ENCODE peak calls at places on chromosome 13, in nine cellular contexts. H is T-cell; W is activated CD4-positive, CD25-positive, alpha-beta regulatory T cell treated with anti-CD3 and anti-CD28 coated beads, Interleukin-2, amount 50 U/mL, for 16 hours; Z is EL; Q is HT-29; A is fibroblast of mammary gland; K is effector memory CD4-positive, alpha-beta T cell; G is GM12865; Y is NCI-H345. P is an unnamed sample.

GRCh38 chr13:76879211-76879875 is 6.9 kb downstream of the KCTD12 start:
- DNase-seq in H (peak; percentile 34), Z (peak; percentile 77), Y (no peak), Q (peak; percentile 66), A (peak; percentile 86), G (peak; percentile 81), K (peak; percentile 20), W (peak; percentile 10), P (peak; percentile 69)

GRCh38 chr13:60331249-60332012 is 65.6 kb upstream of the TDRD3 start:
- DNase-seq in W (no peak), H (no peak), Y (no peak), Z (no peak), Q (no peak), K (no peak), A (no peak), G (no peak), P (no peak)

GRCh38 chr13:40776681-40777165 is 5.7 kb upstream of the MRPS31 start:
- DNase-seq in Z (peak; percentile 79), A (peak; percentile 27), Y (no peak), K (peak; percentile 66), H (peak; percentile 53), W (peak; percentile 50), G (peak; percentile 79), Q (no peak), P (peak; percentile 60)

GRCh38 chr13:55777612-55778011 is 1363.1 kb upstream of the PRR20A start:
- DNase-seq in H (no peak), A (no peak), K (no peak), G (no peak), W (no peak), Q (no peak), Z (no peak), Y (no peak), P (no peak)

GRCh38 chr13:61486496-61486895 is 70.8 kb upstream of the PCDH20 start:
- DNase-seq in A (no peak), Y (no peak), G (no peak), W (no peak), Z (no peak), H (no peak), K (no peak), Q (no peak), P (no peak)

GRCh38 chr13:26584713-26585112 is 27.2 kb downstream of the WASF3 start:
- DNase-seq in Q (no peak), G (no peak), W (no peak), A (peak; percentile 86), Y (no peak), H (no peak), Z (peak; percentile 90), K (no peak), P (peak; percentile 37)

GRCh38 chr13:47337781-47338507 is 441.1 kb upstream of the HTR2A start:
- DNase-seq in W (no peak), A (peak; percentile 97), Y (no peak), Z (peak; percentile 62), H (no peak), Q (no peak), G (no peak), K (no peak), P (peak; percentile 29)

GRCh38 chr13:40595693-40596092 is 70.7 kb downstream of the FOXO1 start:
- DNase-seq in W (no peak), Y (no peak), G (no peak), K (no peak), Z (no peak), Q (no peak), H (no peak), A (peak; percentile 33), P (no peak)

GRCh38 chr13:21147827-21148226 is 28.5 kb downstream of the SKA3 start:
- DNase-seq in K (no peak), W (no peak), H (no peak), Z (no peak), Y (no peak), A (no peak), G (no peak), Q (no peak), P (no peak)

GRCh38 chr13:73169971-73170370 is 111.2 kb downstream of the KLF5 start:
- DNase-seq in Y (no peak), K (no peak), G (peak; percentile 5), Z (no peak), A (no peak), W (no peak), H (no peak), Q (peak; percentile 66), P (no peak)

GRCh38 chr13:75860935-75861334 is 224.8 kb downstream of the LMO7 start:
- DNase-seq in Q (no peak), H (no peak), G (no peak), A (no peak), W (no peak), Z (no peak), Y (no peak), K (no peak), P (no peak)

GRCh38 chr13:110882972-110883371 is 31.9 kb downstream of the ANKRD10 start:
- DNase-seq in Z (no peak), W (no peak), H (no peak), A (peak; percentile 50), G (no peak), K (no peak), Y (no peak), Q (no peak), P (no peak)

GRCh38 chr13:25588336-25589060 is 216.7 kb downstream of the ATP8A2 start:
- DNase-seq in A (no peak), K (no peak), H (no peak), W (no peak), G (no peak), Q (no peak), Y (no peak), Z (no peak), P (no peak)

GRCh38 chr13:21436582-21436981 is 22.5 kb downstream of the ZDHHC20 start:
- DNase-seq in Z (no peak), H (no peak), Q (no peak), A (no peak), Y (no peak), K (no peak), W (no peak), G (peak; percentile 48), P (no peak)

GRCh38 chr13:26019881-26020535 is 31.8 kb downstream of the SHISA2 start:
- DNase-seq in G (no peak), H (no peak), K (no peak), A (peak; percentile 0), Q (peak; percentile 49), W (no peak), Y (no peak), Z (peak; percentile 68), P (peak; percentile 29)

GRCh38 chr13:99087954-99088491 is 110.2 kb upstream of the DOCK9 start:
- DNase-seq in G (no peak), H (peak; percentile 15), Z (no peak), Q (peak; percentile 85), A (no peak), Y (peak; percentile 71), W (no peak), K (no peak), P (no peak)

GRCh38 chr13:111258637-111259036 is 61.8 kb upstream of the TEX29 start:
- DNase-seq in A (no peak), Z (no peak), Y (no peak), Q (no peak), K (no peak), G (no peak), W (no peak), H (no peak), P (no peak)

GRCh38 chr13:49308104-49308875 is 60.6 kb downstream of the CDADC1 start:
- DNase-seq in G (no peak), H (no peak), W (no peak), Q (no peak), Z (no peak), A (peak; percentile 94), Y (no peak), K (no peak), P (no peak)

GRCh38 chr13:33649212-33649917 is 168.6 kb upstream of the RFC3 start:
- DNase-seq in Q (no peak), K (no peak), G (no peak), Y (no peak), A (peak; percentile 49), Z (peak; percentile 52), W (no peak), H (no peak), P (no peak)

GRCh38 chr13:53073711-53074110 is 45.1 kb downstream of the OLFM4 start:
- DNase-seq in A (no peak), W (no peak), K (no peak), H (no peak), G (no peak), Y (no peak), Q (no peak), Z (no peak), P (no peak)

GRCh38 chr13:41457589-41458186 is 338 bp downstream of the RGCC start:
- DNase-seq in Q (peak; percentile 43), G (peak; percentile 29), H (no peak), Y (no peak), W (no peak), K (no peak), A (no peak), Z (no peak), P (no peak)

GRCh38 chr13:73754727-73755292 is 379.4 kb downstream of the KLF12 start:
- DNase-seq in A (peak; percentile 70), Q (peak; percentile 96), K (no peak), W (peak; percentile 2), Z (peak; percentile 64), H (no peak), Y (peak; percentile 79), G (peak; percentile 56), P (peak; percentile 48)

P was measured in A172.